ENCODE peak calls at places on chromosomes 2 and 18, in seven cellular contexts. One of them, this sample, is unnamed.
A peak's percentile ranks its signal among the peaks of the same experiment; 100 is the strongest.

GRCh38 chr2:46202987-46203386 is 94.2 kb upstream of the EPAS1 start:
- ATAC-seq in pancreas: no peak
- ATAC-seq in activated CD8-positive, alpha-beta T cell treated with anti-CD3 and anti-CD28 coated beads, Interleukin-2, amount 10 ng/mL, durations not matched to agents 7 days and 5 days: peak; percentile 63
- ATAC-seq in left cardiac atrium: no peak
- ATAC-seq in effector memory CD8-positive, alpha-beta T cell: peak; percentile 44
- ATAC-seq in activated CD8-positive, alpha-beta memory T cell treated with anti-CD3 and anti-CD28 coated beads, Interleukin-2, amount 10 ng/mL, durations not matched to agents 7 days and 5 days: peak; percentile 58
- ATAC-seq in naive B cell: no peak
- ATAC-seq in this sample: no peak

GRCh38 chr2:238459081-238459629 is 32.4 kb downstream of the ASB1 start:
- ATAC-seq in pancreas: peak; percentile 79
- ATAC-seq in activated CD8-positive, alpha-beta T cell treated with anti-CD3 and anti-CD28 coated beads, Interleukin-2, amount 10 ng/mL, durations not matched to agents 7 days and 5 days: no peak
- ATAC-seq in left cardiac atrium: peak; percentile 87
- ATAC-seq in effector memory CD8-positive, alpha-beta T cell: no peak
- ATAC-seq in activated CD8-positive, alpha-beta memory T cell treated with anti-CD3 and anti-CD28 coated beads, Interleukin-2, amount 10 ng/mL, durations not matched to agents 7 days and 5 days: no peak
- ATAC-seq in naive B cell: no peak
- ATAC-seq in this sample: peak; percentile 17

GRCh38 chr2:95041824-95042442 is 16.4 kb downstream of the MAL start:
- ATAC-seq in pancreas: no peak
- ATAC-seq in activated CD8-positive, alpha-beta T cell treated with anti-CD3 and anti-CD28 coated beads, Interleukin-2, amount 10 ng/mL, durations not matched to agents 7 days and 5 days: no peak
- ATAC-seq in left cardiac atrium: no peak
- ATAC-seq in effector memory CD8-positive, alpha-beta T cell: no peak
- ATAC-seq in activated CD8-positive, alpha-beta memory T cell treated with anti-CD3 and anti-CD28 coated beads, Interleukin-2, amount 10 ng/mL, durations not matched to agents 7 days and 5 days: no peak
- ATAC-seq in naive B cell: no peak
- ATAC-seq in this sample: no peak

GRCh38 chr2:132373391-132374135 is 43.0 kb upstream of the GPR39 start:
- ATAC-seq in pancreas: no peak
- ATAC-seq in activated CD8-positive, alpha-beta T cell treated with anti-CD3 and anti-CD28 coated beads, Interleukin-2, amount 10 ng/mL, durations not matched to agents 7 days and 5 days: no peak
- ATAC-seq in left cardiac atrium: no peak
- ATAC-seq in effector memory CD8-positive, alpha-beta T cell: no peak
- ATAC-seq in activated CD8-positive, alpha-beta memory T cell treated with anti-CD3 and anti-CD28 coated beads, Interleukin-2, amount 10 ng/mL, durations not matched to agents 7 days and 5 days: no peak
- ATAC-seq in naive B cell: no peak
- ATAC-seq in this sample: no peak

GRCh38 chr18:28584726-28585125 is 407.8 kb upstream of the CDH2 start:
- ATAC-seq in pancreas: no peak
- ATAC-seq in activated CD8-positive, alpha-beta T cell treated with anti-CD3 and anti-CD28 coated beads, Interleukin-2, amount 10 ng/mL, durations not matched to agents 7 days and 5 days: no peak
- ATAC-seq in left cardiac atrium: no peak
- ATAC-seq in effector memory CD8-positive, alpha-beta T cell: no peak
- ATAC-seq in activated CD8-positive, alpha-beta memory T cell treated with anti-CD3 and anti-CD28 coated beads, Interleukin-2, amount 10 ng/mL, durations not matched to agents 7 days and 5 days: no peak
- ATAC-seq in naive B cell: no peak
- ATAC-seq in this sample: no peak

GRCh38 chr2:27932396-27932795 is 41.9 kb downstream of the BABAM2 start:
- ATAC-seq in pancreas: no peak
- ATAC-seq in activated CD8-positive, alpha-beta T cell treated with anti-CD3 and anti-CD28 coated beads, Interleukin-2, amount 10 ng/mL, durations not matched to agents 7 days and 5 days: no peak
- ATAC-seq in left cardiac atrium: peak; percentile 68
- ATAC-seq in effector memory CD8-positive, alpha-beta T cell: no peak
- ATAC-seq in activated CD8-positive, alpha-beta memory T cell treated with anti-CD3 and anti-CD28 coated beads, Interleukin-2, amount 10 ng/mL, durations not matched to agents 7 days and 5 days: no peak
- ATAC-seq in naive B cell: no peak
- ATAC-seq in this sample: peak; percentile 80

GRCh38 chr2:85468704-85469349 is 50.3 kb downstream of the SH2D6 start:
- ATAC-seq in pancreas: peak; percentile 75
- ATAC-seq in activated CD8-positive, alpha-beta T cell treated with anti-CD3 and anti-CD28 coated beads, Interleukin-2, amount 10 ng/mL, durations not matched to agents 7 days and 5 days: no peak
- ATAC-seq in left cardiac atrium: peak; percentile 69
- ATAC-seq in effector memory CD8-positive, alpha-beta T cell: no peak
- ATAC-seq in activated CD8-positive, alpha-beta memory T cell treated with anti-CD3 and anti-CD28 coated beads, Interleukin-2, amount 10 ng/mL, durations not matched to agents 7 days and 5 days: no peak
- ATAC-seq in naive B cell: no peak
- ATAC-seq in this sample: peak; percentile 68

GRCh38 chr2:3478846-3479385 is 40.4 kb downstream of the ADI1 start:
- ATAC-seq in pancreas: no peak
- ATAC-seq in activated CD8-positive, alpha-beta T cell treated with anti-CD3 and anti-CD28 coated beads, Interleukin-2, amount 10 ng/mL, durations not matched to agents 7 days and 5 days: no peak
- ATAC-seq in left cardiac atrium: no peak
- ATAC-seq in effector memory CD8-positive, alpha-beta T cell: no peak
- ATAC-seq in activated CD8-positive, alpha-beta memory T cell treated with anti-CD3 and anti-CD28 coated beads, Interleukin-2, amount 10 ng/mL, durations not matched to agents 7 days and 5 days: no peak
- ATAC-seq in naive B cell: no peak
- ATAC-seq in this sample: no peak

GRCh38 chr2:179263460-179264237 is 983 bp downstream of the SESTD1 start:
- ATAC-seq in pancreas: peak; percentile 64
- ATAC-seq in activated CD8-positive, alpha-beta T cell treated with anti-CD3 and anti-CD28 coated beads, Interleukin-2, amount 10 ng/mL, durations not matched to agents 7 days and 5 days: peak; percentile 41
- ATAC-seq in left cardiac atrium: peak; percentile 58
- ATAC-seq in effector memory CD8-positive, alpha-beta T cell: no peak
- ATAC-seq in activated CD8-positive, alpha-beta memory T cell treated with anti-CD3 and anti-CD28 coated beads, Interleukin-2, amount 10 ng/mL, durations not matched to agents 7 days and 5 days: peak; percentile 63
- ATAC-seq in naive B cell: peak; percentile 8
- ATAC-seq in this sample: peak; percentile 33